ENCODE peak calls at places on chromosomes 7 and 10, in four cellular contexts. Z, I, Q and O are unnamed samples.

GRCh38 chr7:27735165-27735564 is 4.8 kb upstream of the TAX1BP1 start:
- DNase-seq in Z (no peak), I (no peak), Q (peak), O (no peak)

GRCh38 chr10:87594864-87595263 is 64.8 kb upstream of the PAPSS2 start:
- DNase-seq in I (no peak), Q (no peak), Z (no peak), O (no peak)

GRCh38 chr7:122006687-122007086 is 133.7 kb downstream of the PTPRZ1 start:
- DNase-seq in Q (no peak), I (no peak), Z (no peak), O (no peak)

GRCh38 chr7:85529831-85530230 is 343.0 kb upstream of the SEMA3D start:
- DNase-seq in Q (no peak), Z (no peak), I (no peak), O (no peak)

GRCh38 chr7:129067943-129068548 is 13.1 kb upstream of the TNPO3 start:
- DNase-seq in I (no peak), Z (no peak), Q (no peak), O (no peak)

GRCh38 chr7:159010951-159011820 is 133.5 kb downstream of the VIPR2 start:
- DNase-seq in I (no peak), Z (no peak), Q (no peak), O (no peak)

GRCh38 chr7:22356855-22357310 is at the start of gene RAPGEF5:
- DNase-seq in Z (peak), Q (no peak), I (no peak), O (no peak)

GRCh38 chr7:7639847-7640220 is 718 bp upstream of the UMAD1 start:
- DNase-seq in I (peak), Z (no peak), Q (peak), O (peak)

GRCh38 chr7:63073286-63073685 is 925.4 kb upstream of the ZNF722 start:
- DNase-seq in Z (no peak), I (no peak), Q (no peak), O (no peak)

GRCh38 chr7:132930881-132931280 is 151.0 kb downstream of the CHCHD3 start:
- DNase-seq in Z (no peak), Q (peak), I (no peak), O (peak)

GRCh38 chr7:45869426-45869825 is 3.5 kb downstream of the CCDC201 start:
- DNase-seq in Z (no peak), I (no peak), Q (no peak), O (no peak)

GRCh38 chr7:129423700-129424410 is 10.4 kb upstream of the STRIP2 start:
- DNase-seq in Q (peak), Z (peak), I (no peak), O (peak)

GRCh38 chr7:159008055-159008405 is 136.6 kb downstream of the VIPR2 start:
- DNase-seq in I (no peak), Z (no peak), Q (no peak), O (no peak)

GRCh38 chr10:69958232-69958902 is 94.3 kb upstream of the MACROH2A2 start:
- DNase-seq in Q (peak), Z (peak), I (no peak), O (peak)

GRCh38 chr7:13850185-13850752 is 139.2 kb downstream of the ETV1 start:
- DNase-seq in Q (no peak), I (peak), Z (peak), O (peak)

GRCh38 chr7:28573059-28573553 is 160.8 kb downstream of the CREB5 start:
- DNase-seq in I (no peak), Q (peak), Z (peak), O (no peak)

GRCh38 chr10:95730233-95730632 is 25.7 kb upstream of the ENTPD1 start:
- DNase-seq in Z (no peak), I (no peak), Q (no peak), O (no peak)

GRCh38 chr10:2986341-2986933 is 80.9 kb upstream of the PFKP start:
- DNase-seq in Z (no peak), Q (no peak), I (no peak), O (no peak)

GRCh38 chr10:3485287-3485686 is 299.7 kb downstream of the KLF6 start:
- DNase-seq in Q (no peak), I (peak), Z (no peak), O (no peak)

GRCh38 chr7:98646465-98646864 is 29.4 kb downstream of the NPTX2 start:
- DNase-seq in I (no peak), Q (no peak), Z (no peak), O (no peak)

GRCh38 chr7:28160551-28160991 is 20.0 kb downstream of the JAZF1 start:
- DNase-seq in Z (no peak), Q (no peak), I (no peak), O (no peak)

GRCh38 chr10:110408203-110408871 is 89.4 kb upstream of the DUSP5 start:
- DNase-seq in Z (no peak), Q (no peak), I (no peak), O (no peak)

GRCh38 chr7:12401538-12402364 is 1.9 kb downstream of the VWDE start:
- DNase-seq in Q (no peak), Z (no peak), I (no peak), O (peak)

GRCh38 chr7:34748244-34749039 is 90.4 kb downstream of the NPSR1 start:
- DNase-seq in I (no peak), Q (peak), Z (peak), O (no peak)

GRCh38 chr7:98930921-98931320 is 52.6 kb downstream of the TRRAP start:
- DNase-seq in Q (no peak), I (peak), Z (no peak), O (no peak)

GRCh38 chr10:71964669-71965515 is 697 bp downstream of the CHST3 start:
- DNase-seq in I (no peak), Q (no peak), Z (peak), O (no peak)

GRCh38 chr7:129783097-129783919 is 169.5 kb downstream of the UBE2H start:
- DNase-seq in I (no peak), Q (no peak), Z (peak), O (no peak)

GRCh38 chr7:13476881-13477444 is 512.5 kb downstream of the ETV1 start:
- DNase-seq in Q (no peak), Z (no peak), I (no peak), O (no peak)

DNA sequence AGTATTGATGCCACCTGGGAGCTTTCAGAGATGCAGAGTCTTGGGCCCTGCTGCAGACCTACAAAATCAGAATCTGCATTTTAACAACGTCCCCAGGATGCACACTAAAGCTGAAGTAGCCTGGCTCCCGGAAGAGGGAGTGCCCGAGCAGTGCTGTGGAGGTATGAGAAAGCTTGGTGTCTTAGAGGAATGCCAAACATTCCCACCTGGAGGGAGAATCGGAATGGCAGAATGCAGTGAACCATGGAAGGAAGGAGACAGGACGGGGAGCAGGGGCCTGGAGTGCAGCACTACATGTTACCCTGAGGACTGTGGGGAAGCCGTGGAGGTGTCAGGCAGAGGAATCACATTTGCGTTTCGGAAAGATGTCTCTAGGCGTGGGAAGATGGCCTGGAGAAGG is 90.9 kb downstream of the AOAH start:
- DNase-seq in Q (no peak), I (no peak), Z (no peak), O (no peak)
- TF ChIP-seq FOXM1 in Q (no peak), I (no peak), Z (no peak), O (no peak)

DNA sequence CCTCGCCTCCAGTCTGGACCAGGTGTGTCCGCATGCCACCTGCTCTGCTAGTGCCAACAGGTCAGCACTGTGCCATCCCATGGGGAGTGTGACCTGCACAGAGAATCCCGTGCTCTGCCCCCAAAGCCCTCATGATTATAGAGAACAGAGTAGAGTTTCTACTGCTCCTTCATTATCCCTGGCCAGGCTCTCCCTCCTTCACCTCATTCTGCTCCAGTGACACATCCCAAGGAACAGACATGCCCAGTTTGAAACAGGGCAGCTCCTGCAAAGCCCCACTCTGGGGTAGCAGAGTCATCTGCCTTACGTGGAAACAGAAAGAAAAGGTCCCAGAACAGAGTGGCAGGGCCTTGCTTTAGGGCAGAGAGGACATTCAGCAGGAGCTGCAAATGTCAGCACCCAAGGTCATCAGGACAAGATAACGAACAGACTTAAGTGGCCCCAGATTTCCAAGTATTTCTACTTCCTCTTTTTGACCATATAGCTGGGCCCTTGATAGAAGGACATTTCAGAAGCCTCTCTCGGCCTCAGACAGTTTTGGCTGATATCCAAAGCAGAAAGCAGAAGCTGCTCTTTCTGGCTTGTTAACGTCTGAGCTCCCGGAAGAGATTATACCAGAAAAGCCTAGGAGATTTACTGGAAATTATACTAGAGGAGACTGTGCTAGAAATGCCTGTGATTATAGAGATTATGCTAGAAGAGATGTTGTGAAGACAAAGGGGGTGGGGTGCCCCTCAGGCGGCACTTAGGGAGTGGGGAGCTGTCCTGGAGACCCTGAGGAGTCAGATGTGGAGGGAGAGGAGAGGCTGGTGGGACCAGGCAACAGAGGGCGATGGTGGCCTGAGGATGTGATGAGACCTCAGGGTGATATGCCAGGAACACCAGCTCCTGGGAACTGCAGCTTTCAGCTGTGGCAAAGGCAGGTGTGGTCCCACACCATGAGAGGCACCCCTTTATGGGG is 12.6 kb downstream of the TMEM176B start:
- DNase-seq in Q (no peak), I (peak), Z (peak), O (peak)
- TF ChIP-seq NFIC in Q (no peak), I (no peak), Z (peak), O (peak)

GRCh38 chr7:1496531-1497292 is 7.5 kb downstream of the INTS1 start:
- DNase-seq in Z (no peak), Q (no peak), I (no peak), O (no peak)
- TF ChIP-seq FOXM1 in Z (no peak), Q (no peak), I (no peak), O (no peak)

GRCh38 chr7:157271991-157272324 is 64.8 kb upstream of the DNAJB6 start:
- DNase-seq in Z (no peak), Q (peak), I (no peak), O (no peak)
- TF ChIP-seq NFIC in Z (no peak), Q (no peak), I (no peak), O (no peak)

GRCh38 chr10:22229756-22230330 is 12.0 kb upstream of the EBLN1 start:
- DNase-seq in I (no peak), Q (no peak), Z (no peak), O (no peak)

GRCh38 chr10:22231260-22231659 is 13.4 kb upstream of the EBLN1 start:
- DNase-seq in I (no peak), Z (no peak), Q (no peak), O (no peak)

GRCh38 chr10:22228167-22228938 is 10.5 kb upstream of the EBLN1 start:
- DNase-seq in Z (no peak), I (no peak), Q (no peak), O (no peak)

GRCh38 chr10:22228943-22229755 is 11.3 kb upstream of the EBLN1 start:
- DNase-seq in I (peak), Z (peak), Q (peak), O (peak)

GRCh38 chr10:22230331-22230833 is 12.6 kb upstream of the EBLN1 start:
- DNase-seq in Q (no peak), I (no peak), Z (peak), O (peak)
- TF ChIP-seq FOXM1 in Q (no peak), I (no peak), Z (peak), O (peak)